ENCODE peak calls at places on chromosomes 1 and 21, in six cellular contexts. F is IMR-90; L is SK-N-MC; W is CD4-positive, CD25-positive, alpha-beta regulatory T cell; O is PC-3; I is GM23248. N is an unnamed sample. For H3K36me3, the result is how much of the 10 kb centered on the place peaks cover.

GRCh38 chr1:110673805-110674336 is 869 bp downstream of the KCNA3 start:
- DNase-seq in F (no peak), L (no peak), W (peak), O (no peak), I (no peak), N (no peak)

GRCh38 chr1:200973937-200974657 is 49.4 kb downstream of the KIF21B start:
- DNase-seq in F (no peak), L (no peak), W (no peak), O (no peak), I (no peak), N (no peak)

GRCh38 chr1:192378276-192378675 is 61.5 kb downstream of the RGS21 start:
- DNase-seq in F (peak), L (no peak), W (no peak), O (no peak), I (no peak), N (no peak)

GRCh38 chr1:213381572-213382084 is 330.6 kb downstream of the RPS6KC1 start:
- DNase-seq in F (peak), L (no peak), W (no peak), O (no peak), I (peak), N (no peak)

GRCh38 chr1:155282488-155283086 is 5.3 kb downstream of the HCN3 start:
- DNase-seq in F (no peak), L (no peak), W (no peak), O (no peak), I (no peak), N (no peak)

GRCh38 chr1:36658838-36659237 is 176.1 kb upstream of the CSF3R start:
- DNase-seq in F (no peak), L (no peak), W (no peak), O (no peak), I (no peak), N (no peak)

GRCh38 chr1:94637096-94637495 is 95.5 kb upstream of the F3 start:
- DNase-seq in F (no peak), L (no peak), W (no peak), O (no peak), I (no peak), N (no peak)

GRCh38 chr1:41952208-41952607 is 33.5 kb upstream of the HIVEP3 start:
- DNase-seq in F (no peak), L (no peak), W (no peak), O (no peak), I (no peak), N (no peak)

GRCh38 chr21:44872266-44872567 is 1.3 kb downstream of the PTTG1IP start:
- DNase-seq in F (no peak), L (no peak), W (no peak), O (no peak), I (no peak), N (no peak)

GRCh38 chr1:26375081-26375480 is 2.5 kb upstream of the ZNF683 start:
- DNase-seq in F (no peak), L (no peak), W (peak), O (no peak), I (no peak), N (no peak)

GRCh38 chr1:241356519-241357365 is at the start of gene RGS7:
- DNase-seq in F (peak), L (no peak), W (peak), O (no peak), I (peak), N (peak)

DNA sequence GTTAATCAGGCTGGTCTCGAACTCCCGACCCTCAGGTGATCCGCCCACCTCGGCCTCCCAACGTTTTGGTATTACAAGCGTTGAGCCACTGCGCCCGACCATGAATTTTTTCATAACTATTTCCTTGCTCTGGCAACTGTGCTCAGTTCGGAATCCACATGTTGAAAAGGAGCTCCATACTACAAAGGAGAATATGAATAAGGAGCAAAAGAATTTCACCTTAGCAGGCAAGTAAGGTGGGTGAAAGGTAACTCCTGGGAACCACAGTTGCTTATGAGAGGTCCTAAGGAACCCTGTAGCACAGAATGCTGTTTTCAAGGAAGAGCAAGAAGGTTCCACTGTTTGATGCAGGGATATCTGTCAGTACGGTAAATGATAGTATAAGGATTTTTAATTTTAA is 29.9 kb upstream of the NADK start:
- DNase-seq in F (no peak), L (no peak), W (no peak), O (no peak), I (no peak), N (no peak)
- H3K36me3 ChIP-seq in F (half or more), L (half or more), W (half or more), O (under half), I (under half), N (under half)

DNA sequence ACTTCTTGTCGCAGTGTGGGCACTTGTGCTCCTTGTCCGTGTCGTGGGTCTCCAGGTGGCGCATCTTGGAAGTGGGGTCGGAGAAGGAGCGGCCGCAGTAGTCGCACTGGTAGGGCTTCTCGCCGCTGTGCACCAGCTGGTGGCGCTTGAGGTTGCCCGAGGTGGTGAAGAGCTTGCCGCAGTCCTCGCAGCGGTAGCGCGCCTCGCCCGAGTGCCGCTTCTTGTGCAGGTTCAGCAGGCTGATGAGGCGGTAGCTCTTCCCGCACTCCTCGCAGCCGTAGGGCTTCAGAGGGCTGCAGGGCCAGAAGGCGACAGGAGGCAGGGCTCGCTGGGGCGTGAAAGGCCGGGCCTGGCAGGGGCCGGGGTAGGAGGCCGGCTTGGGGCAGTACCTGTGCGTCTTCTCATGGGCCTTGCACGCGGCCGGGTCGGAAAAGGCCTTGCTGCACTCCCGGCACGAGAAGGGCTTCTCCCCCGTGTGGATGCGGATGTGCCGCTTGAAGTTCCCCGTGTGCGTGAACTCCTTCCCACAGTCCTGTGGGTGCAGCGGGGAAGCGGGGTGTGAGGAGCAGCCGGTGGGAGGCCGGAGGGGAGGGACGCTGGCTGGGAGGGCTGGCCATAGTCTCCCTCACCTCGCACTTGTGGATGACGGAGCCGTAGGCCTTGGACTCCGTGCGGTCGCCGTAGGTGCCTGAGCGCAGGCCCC is 31.4 kb downstream of the ZBTB17 start:
- DNase-seq in F (no peak), L (no peak), W (no peak), O (no peak), I (no peak), N (no peak)
- H3K36me3 ChIP-seq in F (half or more), L (half or more), W (half or more), O (under half), I (under half), N (under half)

DNA sequence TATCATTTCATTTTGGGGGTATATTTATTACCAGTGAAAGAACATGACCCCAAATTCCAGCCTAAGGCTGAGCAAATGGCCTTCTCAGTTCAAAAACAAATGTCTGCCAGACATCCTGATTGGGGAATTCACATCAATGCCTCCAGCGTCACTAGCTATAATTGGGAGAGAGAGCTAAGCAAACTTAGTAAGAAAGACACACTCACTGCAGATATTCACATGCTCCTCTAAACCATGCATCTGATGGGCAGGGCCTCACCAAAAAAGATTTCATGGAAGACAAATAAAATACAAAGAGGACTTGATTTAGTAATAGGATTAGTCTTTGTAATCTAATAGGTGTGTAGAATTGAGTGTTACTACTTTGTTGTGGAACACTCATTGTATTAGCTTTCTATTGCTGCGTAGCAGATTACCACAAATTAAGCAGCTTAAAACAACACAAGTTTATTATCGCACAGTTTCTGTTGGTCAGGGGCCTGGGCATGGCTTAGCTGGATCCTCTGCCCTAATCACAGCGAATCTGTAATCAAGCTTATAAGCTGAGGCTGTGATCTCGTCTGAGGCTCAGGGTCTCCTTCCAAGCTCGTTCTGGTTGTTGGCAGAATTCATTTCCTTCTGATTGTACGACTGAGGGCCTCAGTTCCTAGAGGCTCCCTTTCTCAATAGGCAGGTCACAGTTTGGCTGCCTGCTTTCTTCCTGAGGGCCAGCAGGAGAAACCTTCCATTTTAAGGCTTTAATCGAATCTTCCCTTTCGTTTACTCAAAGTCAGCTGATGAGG is 243.0 kb downstream of the PBX1 start:
- DNase-seq in F (no peak), L (no peak), W (no peak), O (no peak), I (no peak), N (no peak)
- H3K36me3 ChIP-seq in F (under half), L (under half), W (under half), O (under half), I (under half), N (under half)

GRCh38 chr1:46699670-46700069 is 19.2 kb downstream of the EFCAB14 start:
- DNase-seq in F (no peak), L (no peak), W (no peak), O (no peak), I (no peak), N (no peak)

GRCh38 chr1:46708121-46708520 is 10.8 kb downstream of the EFCAB14 start:
- DNase-seq in F (peak), L (no peak), W (no peak), O (no peak), I (no peak), N (no peak)

GRCh38 chr1:46703927-46704641 is 14.8 kb downstream of the EFCAB14 start:
- DNase-seq in F (no peak), L (no peak), W (no peak), O (no peak), I (no peak), N (no peak)

GRCh38 chr1:46705408-46705807 is 13.5 kb downstream of the EFCAB14 start:
- DNase-seq in F (peak), L (no peak), W (no peak), O (peak), I (no peak), N (no peak)
- H3K36me3 ChIP-seq in F (under half), L (half or more), W (half or more), O (half or more), I (under half), N (under half)

GRCh38 chr1:167629681-167630567 is at the start of gene RCSD1:
- DNase-seq in F (no peak), L (no peak), W (peak), O (no peak), I (peak), N (peak)

GRCh38 chr1:167630568-167631385 is 745 bp downstream of the RCSD1 start:
- DNase-seq in F (no peak), L (no peak), W (peak), O (no peak), I (no peak), N (no peak)

GRCh38 chr1:167627615-167627864 is 2.5 kb upstream of the RCSD1 start:
- DNase-seq in F (no peak), L (no peak), W (no peak), O (no peak), I (no peak), N (no peak)

GRCh38 chr1:167627865-167628641 is 2.0 kb upstream of the RCSD1 start:
- DNase-seq in F (no peak), L (no peak), W (peak), O (peak), I (no peak), N (no peak)

DNA sequence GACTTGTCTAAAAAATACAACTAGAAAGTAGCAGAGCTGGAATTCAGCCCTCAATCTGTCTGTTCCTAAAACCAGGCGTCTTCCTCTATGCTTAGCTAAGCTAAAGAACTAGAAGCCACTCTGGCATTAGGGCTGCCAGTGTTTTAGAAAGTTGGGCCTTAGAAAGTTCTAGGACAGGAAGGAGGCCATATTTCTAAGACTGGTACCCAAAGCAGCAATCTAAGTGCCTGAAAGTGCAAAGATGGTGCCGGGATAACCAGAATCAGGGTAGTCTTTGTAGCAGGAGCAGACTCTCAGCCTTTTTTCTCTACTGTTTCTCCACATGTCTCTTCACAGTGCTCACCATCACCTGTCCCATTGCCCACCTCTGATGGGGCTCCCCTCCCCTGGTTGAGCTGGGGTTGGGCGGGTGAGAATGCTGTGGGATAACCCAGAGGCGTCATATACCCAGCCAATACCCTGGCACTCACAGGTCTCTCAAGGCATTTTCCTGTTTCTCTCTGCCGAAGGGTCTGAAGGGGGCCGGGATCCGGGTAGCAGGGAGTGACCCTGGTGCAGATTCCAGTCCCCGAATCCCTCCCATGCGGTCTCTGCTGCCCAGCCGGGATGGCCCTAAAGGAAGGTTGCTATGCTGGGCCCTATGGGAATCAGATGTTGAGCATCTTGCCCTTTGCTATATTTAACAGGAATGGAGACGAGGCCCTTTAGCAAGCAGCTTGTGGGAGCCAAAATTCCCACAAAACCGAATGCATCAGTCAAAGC is 1.1 kb upstream of the RCSD1 start:
- DNase-seq in F (no peak), L (no peak), W (no peak), O (no peak), I (no peak), N (no peak)
- H3K36me3 ChIP-seq in F (under half), L (under half), W (under half), O (under half), I (under half), N (under half)

GRCh38 chr1:64675718-64676345 is 69.0 kb upstream of the RAVER2 start:
- DNase-seq in F (peak), L (no peak), W (peak), O (peak), I (peak), N (no peak)

GRCh38 chr1:64677471-64677870 is 67.4 kb upstream of the RAVER2 start:
- DNase-seq in F (no peak), L (no peak), W (no peak), O (no peak), I (no peak), N (no peak)

GRCh38 chr1:64679177-64679576 is 65.7 kb upstream of the RAVER2 start:
- DNase-seq in F (no peak), L (no peak), W (no peak), O (no peak), I (no peak), N (no peak)

GRCh38 chr1:64680601-64681000 is 64.3 kb upstream of the RAVER2 start:
- DNase-seq in F (no peak), L (no peak), W (no peak), O (no peak), I (no peak), N (no peak)

DNA sequence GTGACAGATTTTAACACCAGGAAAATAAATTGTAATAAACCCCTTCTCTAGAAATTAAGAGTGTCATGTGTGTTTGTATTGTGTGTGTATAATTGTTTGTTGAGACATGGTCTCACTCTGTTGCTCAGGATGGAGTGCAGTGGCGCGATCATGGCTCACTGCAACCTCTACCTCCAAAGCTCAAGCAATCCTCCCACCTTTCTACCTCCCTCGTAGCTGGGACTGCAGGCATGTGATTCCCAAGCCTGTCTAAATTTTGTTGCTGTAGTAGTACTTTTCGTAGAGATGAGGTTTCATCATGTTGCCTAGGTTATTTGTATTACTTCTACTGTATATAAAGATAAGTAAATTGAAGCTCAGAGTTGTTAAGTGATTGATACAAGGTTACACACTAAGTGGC is 68.5 kb upstream of the RAVER2 start:
- DNase-seq in F (no peak), L (no peak), W (no peak), O (no peak), I (no peak), N (no peak)
- H3K36me3 ChIP-seq in F (under half), L (half or more), W (under half), O (under half), I (under half), N (under half)

GRCh38 chr1:27993241-27993640 is 33.5 kb downstream of the XKR8 start:
- DNase-seq in F (no peak), L (no peak), W (peak), O (no peak), I (no peak), N (no peak)

GRCh38 chr1:27994060-27994459 is 34.3 kb downstream of the XKR8 start:
- DNase-seq in F (no peak), L (no peak), W (no peak), O (no peak), I (no peak), N (no peak)

GRCh38 chr1:27990920-27991537 is 31.3 kb downstream of the XKR8 start:
- DNase-seq in F (peak), L (no peak), W (no peak), O (no peak), I (no peak), N (no peak)

DNA sequence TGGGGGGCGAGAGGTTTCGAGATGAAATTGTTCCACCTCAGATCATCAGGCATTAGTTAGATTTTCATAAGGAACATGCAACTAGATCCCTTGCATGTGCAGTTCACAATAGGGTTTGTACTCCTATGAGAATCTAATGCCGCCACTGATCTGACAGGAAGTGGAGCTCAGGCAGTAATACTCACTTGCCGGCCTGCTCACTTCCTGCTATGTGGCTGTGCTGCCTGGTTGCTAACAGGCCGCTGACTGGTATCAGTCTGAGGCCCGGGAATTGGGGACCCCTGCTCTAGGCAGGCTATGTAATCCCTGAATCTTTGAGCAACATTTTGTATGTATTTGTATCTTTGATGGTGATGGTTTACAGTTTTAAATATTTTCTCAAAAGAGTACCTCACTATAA is 32.5 kb downstream of the XKR8 start:
- DNase-seq in F (no peak), L (no peak), W (peak), O (no peak), I (no peak), N (no peak)
- H3K36me3 ChIP-seq in F (under half), L (half or more), W (under half), O (under half), I (half or more), N (under half)

GRCh38 chr1:28280501-28280900 is 21.2 kb downstream of the SESN2 start:
- DNase-seq in F (no peak), L (no peak), W (no peak), O (no peak), I (no peak), N (no peak)
- H3K36me3 ChIP-seq in F (half or more), L (half or more), W (under half), O (under half), I (half or more), N (under half)